ENCODE peak calls at places on chromosomes 1 and 21, in six cellular contexts. J is HepG2, H is GM12878, X is GM12891, U is K562, B is H1. W is an unnamed sample.
A peak's percentile ranks its signal among the peaks of the same experiment; 100 is the strongest.

GRCh38 chr21:45325206-45326168 is 37.8 kb upstream of the POFUT2 start:
- DNase-seq in J (no peak), H (no peak), X (no peak), U (no peak), B (no peak), W (no peak)

GRCh38 chr1:209937996-209938959 is at the start of gene SYT14:
- DNase-seq in J (no peak), H (no peak), X (no peak), U (peak; percentile 12), B (peak; percentile 31), W (no peak)

GRCh38 chr1:4726620-4727341 is 72.4 kb downstream of the AJAP1 start:
- DNase-seq in J (no peak), H (no peak), X (no peak), U (no peak), B (no peak), W (no peak)

GRCh38 chr21:46255166-46255565 is 26.6 kb upstream of the LSS start:
- DNase-seq in J (no peak), H (no peak), X (no peak), U (no peak), B (no peak), W (no peak)

GRCh38 chr1:42852608-42852980 is 6.2 kb downstream of the ZNF691 start:
- DNase-seq in J (no peak), H (no peak), X (no peak), U (no peak), B (no peak), W (no peak)

GRCh38 chr1:1250828-1251284 is 4.3 kb upstream of the C1QTNF12 start:
- DNase-seq in J (no peak), H (peak; percentile 53), X (peak; percentile 85), U (no peak), B (no peak), W (peak; percentile 80)

GRCh38 chr1:41015281-41015680 is 6.2 kb downstream of the SLFNL1 start:
- DNase-seq in J (no peak), H (no peak), X (no peak), U (no peak), B (no peak), W (no peak)

GRCh38 chr1:35097224-35097623 is 18.0 kb downstream of the ZMYM1 start:
- DNase-seq in J (no peak), H (no peak), X (no peak), U (no peak), B (no peak), W (no peak)

GRCh38 chr1:230909974-230910754 is 41.8 kb upstream of the C1orf198 start:
- DNase-seq in J (no peak), H (no peak), X (no peak), U (no peak), B (no peak), W (no peak)

GRCh38 chr1:231724876-231725647 is 98.5 kb downstream of the DISC1 start:
- DNase-seq in J (peak; percentile 57), H (no peak), X (peak; percentile 6), U (peak; percentile 54), B (peak; percentile 51), W (peak; percentile 13)

GRCh38 chr1:22639286-22639685 is 2.9 kb downstream of the C1QA start:
- DNase-seq in J (no peak), H (no peak), X (no peak), U (peak; percentile 89), B (peak; percentile 70), W (no peak)

GRCh38 chr1:203914292-203914691 is 52.9 kb downstream of the SNRPE start:
- DNase-seq in J (peak; percentile 35), H (no peak), X (no peak), U (no peak), B (no peak), W (no peak)

GRCh38 chr1:197911172-197911856 is 5.9 kb upstream of the LHX9 start:
- DNase-seq in J (no peak), H (no peak), X (no peak), U (no peak), B (no peak), W (no peak)

GRCh38 chr1:162676087-162676486 is 43.8 kb downstream of the DDR2 start:
- DNase-seq in J (no peak), H (no peak), X (no peak), U (no peak), B (no peak), W (no peak)

GRCh38 chr1:66365628-66366027 is 168.3 kb upstream of the SGIP1 start:
- DNase-seq in J (no peak), H (no peak), X (no peak), U (no peak), B (no peak), W (no peak)

GRCh38 chr1:96329121-96329520 is 392.5 kb upstream of the PTBP2 start:
- DNase-seq in J (no peak), H (no peak), X (no peak), U (no peak), B (no peak), W (no peak)

GRCh38 chr1:1926346-1926811 is 7.3 kb upstream of the TMEM52 start:
- DNase-seq in J (no peak), H (no peak), X (no peak), U (no peak), B (no peak), W (no peak)

GRCh38 chr1:107786214-107786842 is 178.7 kb downstream of the VAV3 start:
- DNase-seq in J (no peak), H (no peak), X (no peak), U (no peak), B (no peak), W (no peak)

GRCh38 chr21:28801906-28802305 is 190.8 kb downstream of the LTN1 start:
- DNase-seq in J (no peak), H (no peak), X (no peak), U (no peak), B (no peak), W (no peak)

GRCh38 chr1:201383647-201384405 is 6.3 kb upstream of the TNNT2 start:
- DNase-seq in J (no peak), H (no peak), X (no peak), U (no peak), B (no peak), W (no peak)
- TF ChIP-seq POLR2AphosphoS5 in J (no peak), H (no peak), X (no peak), U (no peak), B (no peak), W (no peak)

GRCh38 chr21:36773111-36773510 is 74.2 kb downstream of the SIM2 start:
- DNase-seq in J (peak; percentile 55), H (no peak), X (no peak), U (no peak), B (no peak), W (no peak)
- TF ChIP-seq POLR2A in J (no peak), H (no peak), X (no peak), U (no peak), B (no peak), W (no peak)

GRCh38 chr1:11697188-11697892 is 5.8 kb downstream of the DRAXIN start:
- DNase-seq in J (no peak), H (no peak), X (no peak), U (peak; percentile 88), B (no peak), W (no peak)
- TF ChIP-seq TAF1 in J (no peak), H (no peak), X (no peak), U (no peak), B (no peak), W (no peak)

GRCh38 chr1:30806381-30807317 is 49.1 kb upstream of the LAPTM5 start:
- DNase-seq in J (no peak), H (no peak), X (no peak), U (no peak), B (no peak), W (no peak)

GRCh38 chr1:30805301-30806003 is 47.9 kb upstream of the LAPTM5 start:
- DNase-seq in J (no peak), H (no peak), X (no peak), U (no peak), B (no peak), W (no peak)

GRCh38 chr1:30808067-30808662 is 50.6 kb upstream of the LAPTM5 start:
- DNase-seq in J (no peak), H (no peak), X (no peak), U (no peak), B (no peak), W (no peak)

GRCh38 chr1:30809514-30810263 is 52.1 kb upstream of the LAPTM5 start:
- DNase-seq in J (no peak), H (no peak), X (no peak), U (peak; percentile 80), B (no peak), W (no peak)

DNA sequence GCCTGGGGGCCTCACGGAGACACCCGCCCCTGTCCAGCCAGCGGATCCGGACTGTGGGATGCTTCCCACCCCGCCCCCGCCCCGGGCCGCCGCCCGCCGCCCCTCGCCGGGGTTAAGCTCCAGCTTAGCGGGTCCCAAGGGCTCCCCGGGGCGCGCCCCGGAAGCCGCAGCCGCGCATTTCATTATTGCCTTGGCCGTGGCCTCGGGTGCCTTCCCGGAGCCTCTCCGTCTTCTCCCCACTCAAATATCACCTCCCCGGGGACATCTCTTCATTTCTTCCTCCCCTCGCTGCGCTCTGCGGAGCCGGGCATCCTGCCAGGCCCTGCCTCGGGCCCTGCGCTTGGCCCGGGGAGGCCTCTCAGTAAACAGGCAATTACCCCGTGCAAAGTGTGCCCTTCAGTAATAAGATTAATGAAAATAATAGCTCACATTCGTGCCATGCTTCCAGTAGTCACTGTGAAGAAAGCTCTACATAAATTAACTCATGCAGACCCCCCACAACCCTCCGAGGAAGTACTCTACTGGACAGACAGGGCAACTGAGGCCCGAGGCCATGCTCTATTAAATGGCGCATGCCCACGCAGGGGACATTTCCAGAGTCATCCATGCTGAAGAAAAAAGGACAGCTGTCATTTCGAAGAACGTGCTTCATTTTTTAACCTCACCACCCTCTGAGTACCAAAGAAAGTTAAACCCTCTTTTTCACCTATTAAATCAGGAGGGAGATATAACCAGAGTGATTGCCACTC is 49.9 kb upstream of the LAPTM5 start:
- DNase-seq in J (no peak), H (no peak), X (no peak), U (no peak), B (no peak), W (no peak)
- TF ChIP-seq POLR2AphosphoS5 in J (no peak), H (no peak), X (no peak), U (no peak), B (no peak), W (no peak)

DNA sequence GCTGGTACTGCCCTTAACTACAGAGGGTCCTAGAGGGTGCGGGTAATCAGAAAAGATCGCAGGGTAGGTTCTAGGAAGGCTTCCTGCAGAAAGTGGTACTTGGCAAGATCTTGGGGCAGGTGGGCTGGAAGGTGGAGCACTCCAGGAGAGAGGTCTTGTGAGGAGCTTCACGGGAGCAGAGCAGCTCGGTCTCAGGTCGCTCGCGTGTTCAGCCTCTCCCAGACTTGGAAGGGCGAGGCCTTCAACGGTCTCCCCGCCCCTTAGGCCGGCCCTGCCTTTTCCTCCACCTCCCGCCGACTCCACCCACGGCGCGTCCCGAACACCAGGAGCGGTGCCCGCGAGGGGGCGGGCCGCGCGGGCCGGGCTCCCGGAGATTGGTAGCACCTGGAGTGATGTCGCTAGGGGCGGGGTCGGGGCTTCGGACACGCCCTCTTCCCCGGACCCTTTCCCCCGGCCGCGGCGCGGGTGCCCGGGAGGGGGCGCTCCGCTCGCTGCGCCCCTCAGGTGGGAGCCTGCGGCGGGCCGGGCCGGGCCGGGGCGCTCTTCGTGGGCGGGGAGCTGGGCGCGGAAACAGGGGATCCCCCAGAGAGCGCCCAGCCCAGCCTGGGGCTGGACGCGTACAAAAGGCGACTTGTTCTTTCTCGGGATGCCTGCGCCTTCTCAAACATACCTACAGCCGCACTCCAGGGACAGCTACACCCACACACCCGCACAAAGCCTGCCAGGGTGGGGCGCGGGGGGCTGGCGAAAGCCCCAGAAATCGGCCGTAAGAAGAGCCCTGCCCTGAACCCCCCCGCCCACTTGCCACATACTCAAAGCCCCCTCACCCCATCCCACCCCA is 35.5 kb downstream of the AHDC1 start:
- DNase-seq in J (peak; percentile 93), H (peak; percentile 60), X (peak; percentile 99), U (peak; percentile 98), B (peak; percentile 80), W (peak; percentile 98)
- TF ChIP-seq POLR2A in J (no peak), H (no peak), X (no peak), U (no peak), B (no peak), W (no peak)

W was measured in GM12892.